ENCODE peak calls at places on chromosome 22, in four cellular contexts. W, I, U and J are unnamed samples.

GRCh38 chr22:29136715-29137700 is 64.2 kb downstream of the KREMEN1 start:
- DNase-seq in U (no peak), I (no peak), W (no peak), J (no peak)

GRCh38 chr22:24401824-24402434 is 25.5 kb upstream of the ADORA2A start:
- DNase-seq in I (no peak), W (no peak), U (no peak), J (no peak)

GRCh38 chr22:50399751-50400331 is 56.7 kb downstream of the PPP6R2 start:
- DNase-seq in I (peak), W (no peak), U (no peak), J (no peak)

GRCh38 chr22:35312198-35313059 is 12.7 kb downstream of the TOM1 start:
- DNase-seq in W (no peak), I (no peak), U (peak), J (peak)

GRCh38 chr22:31574015-31574670 is 77.8 kb downstream of the SFI1 start:
- DNase-seq in I (no peak), W (no peak), U (no peak), J (no peak)

GRCh38 chr22:24230911-24231656 is 13.8 kb downstream of the GGT5 start:
- DNase-seq in I (peak), U (no peak), W (peak), J (no peak)

GRCh38 chr22:23067691-23068090 is 2.6 kb upstream of the GNAZ start:
- DNase-seq in U (no peak), I (no peak), W (no peak), J (no peak)

GRCh38 chr22:33806191-33806590 is 114.1 kb downstream of the LARGE1 start:
- DNase-seq in W (no peak), I (no peak), U (no peak), J (peak)

GRCh38 chr22:49460662-49461371 is 366.9 kb downstream of the BRD1 start:
- DNase-seq in U (no peak), I (no peak), W (no peak), J (no peak)

GRCh38 chr22:42695294-42695693 is 25.4 kb downstream of the A4GALT start:
- DNase-seq in U (no peak), I (no peak), W (no peak), J (no peak)

GRCh38 chr22:28424427-28425080 is 255.1 kb downstream of the TTC28 start:
- DNase-seq in U (peak), I (no peak), W (no peak), J (peak)

GRCh38 chr22:41833369-41834004 is 582 bp downstream of the SREBF2 start:
- DNase-seq in W (peak), I (no peak), U (no peak), J (peak)

GRCh38 chr22:49704345-49705215 is 123.1 kb downstream of the BRD1 start:
- DNase-seq in W (no peak), I (no peak), U (no peak), J (no peak)

GRCh38 chr22:49295851-49296560 is 531.7 kb downstream of the BRD1 start:
- DNase-seq in W (no peak), U (no peak), I (peak), J (no peak)

GRCh38 chr22:35328472-35328885 is 28.8 kb downstream of the TOM1 start:
- DNase-seq in W (no peak), I (no peak), U (no peak), J (no peak)

GRCh38 chr22:25113316-25113721 is 86.3 kb upstream of the CRYBB3 start:
- DNase-seq in W (no peak), U (no peak), I (no peak), J (no peak)

GRCh38 chr22:42969348-42969975 is 45.5 kb downstream of the PACSIN2 start:
- DNase-seq in I (no peak), U (peak), W (no peak), J (peak)

GRCh38 chr22:36493690-36494110 is 12.3 kb upstream of the TXN2 start:
- DNase-seq in I (no peak), U (no peak), W (no peak), J (no peak)

GRCh38 chr22:50250249-50250554 is 863 bp downstream of the HDAC10 start:
- DNase-seq in W (no peak), I (no peak), U (no peak), J (no peak)

GRCh38 chr22:23684051-23684450 is 6.8 kb upstream of the RGL4 start:
- DNase-seq in I (no peak), U (no peak), W (no peak), J (no peak)

GRCh38 chr22:49756656-49757055 is 71.0 kb downstream of the BRD1 start:
- DNase-seq in I (no peak), W (no peak), U (no peak), J (no peak)

GRCh38 chr22:22074634-22075381 is 92.2 kb upstream of the TOP3B start:
- DNase-seq in W (no peak), U (no peak), I (no peak), J (no peak)

GRCh38 chr22:24486501-24486921 is 8.6 kb upstream of the UPB1 start:
- DNase-seq in I (no peak), U (peak), W (no peak), J (peak)

GRCh38 chr22:41524809-41525449 is 19.3 kb downstream of the POLR3H start:
- DNase-seq in W (peak), I (no peak), U (no peak), J (no peak)

DNA sequence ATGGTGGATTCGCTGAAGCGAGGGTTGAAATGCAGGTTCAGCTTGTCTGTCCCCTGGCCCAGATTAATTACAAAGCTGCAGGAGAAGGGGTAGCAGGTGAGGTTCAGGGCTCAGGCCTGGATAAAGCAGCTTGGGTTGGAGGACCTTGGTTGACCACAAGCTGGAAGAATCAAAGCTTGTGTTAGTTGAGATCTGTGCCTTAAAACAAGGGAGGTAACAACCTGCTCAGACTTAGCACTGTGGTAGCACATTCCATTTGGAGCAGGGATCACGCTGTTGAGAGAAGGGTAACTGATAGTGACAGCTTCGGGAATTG is 9.3 kb downstream of the LGALS2 start:
- DNase-seq in W (no peak), U (no peak), I (peak), J (no peak)
- H3K4me2 ChIP-seq in W (no peak), U (peak), I (no peak), J (no peak)

DNA sequence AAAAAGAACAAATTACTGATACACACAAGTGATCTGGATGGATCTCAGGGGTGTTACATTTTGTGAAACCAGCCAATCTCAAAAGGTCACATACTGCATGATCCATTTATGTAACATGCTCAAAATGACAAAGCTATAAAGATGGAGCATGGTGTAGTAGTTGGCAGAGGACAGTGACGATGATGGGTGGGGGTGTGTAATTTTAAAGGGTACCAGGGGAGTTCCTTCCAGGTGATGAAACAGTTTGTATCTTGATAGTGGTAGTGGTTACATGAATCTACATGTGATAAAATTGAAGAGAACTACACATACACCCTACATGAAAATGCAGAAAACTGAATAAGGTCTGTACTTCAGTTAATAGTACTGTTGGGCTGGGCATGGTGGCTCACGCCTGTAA is 17.1 kb downstream of the TMEM184B start:
- DNase-seq in U (no peak), W (no peak), I (no peak), J (no peak)
- H3K27ac ChIP-seq in U (no peak), W (no peak), I (no peak), J (no peak)

GRCh38 chr22:38450234-38450797 is 4.7 kb downstream of the KCNJ4 start:
- DNase-seq in U (no peak), W (no peak), I (no peak), J (no peak)

GRCh38 chr22:38451864-38452263 is 3.1 kb downstream of the KCNJ4 start:
- DNase-seq in W (no peak), I (no peak), U (no peak), J (no peak)

GRCh38 chr22:38451404-38451803 is 3.6 kb downstream of the KCNJ4 start:
- DNase-seq in W (no peak), U (no peak), I (no peak), J (no peak)

GRCh38 chr22:38449776-38450175 is 5.2 kb downstream of the KCNJ4 start:
- DNase-seq in I (no peak), W (no peak), U (no peak), J (no peak)

GRCh38 chr22:38448945-38449745 is 5.9 kb downstream of the KCNJ4 start:
- DNase-seq in W (no peak), U (no peak), I (no peak), J (no peak)
- H3K4me2 ChIP-seq in W (no peak), U (no peak), I (no peak), J (no peak)

GRCh38 chr22:45885171-45885840 is 91.7 kb downstream of the WNT7B start:
- DNase-seq in U (no peak), I (peak), W (no peak), J (no peak)

GRCh38 chr22:45888221-45889092 is 88.5 kb downstream of the WNT7B start:
- DNase-seq in U (no peak), W (no peak), I (no peak), J (no peak)

GRCh38 chr22:45885941-45886395 is 91.0 kb downstream of the WNT7B start:
- DNase-seq in U (no peak), W (no peak), I (peak), J (no peak)

GRCh38 chr22:45887202-45888131 is 89.5 kb downstream of the WNT7B start:
- DNase-seq in U (no peak), W (no peak), I (peak), J (no peak)

GRCh38 chr22:45886502-45886901 is 90.5 kb downstream of the WNT7B start:
- DNase-seq in W (no peak), I (peak), U (no peak), J (no peak)
- H3K27ac ChIP-seq in W (no peak), I (no peak), U (no peak), J (no peak)

GRCh38 chr22:44532466-44533025 is 34.5 kb upstream of the RTL6 start:
- DNase-seq in U (no peak), I (no peak), W (no peak), J (no peak)
- H3K4me2 ChIP-seq in U (no peak), I (no peak), W (no peak), J (no peak)